ENCODE peak calls at places on chromosomes 13 and 19, in six cellular contexts. M is AML-193; X is activated CD4-positive, alpha-beta T cell treated with anti-CD3 and anti-CD28 coated beads, Interleukin-2, amount 10 ng/mL, durations not matched to agents 7 days and 5 days; Q is thoracic aorta; H is stimulated activated naive CD8-positive, alpha-beta T cell treated with anti-CD3 and anti-CD28 coated beads, Interleukin-15, amount 100 ng/mL, for 72 hours; U is Caco-2. T is an unnamed sample.

GRCh38 chr13:20667857-20668256 is 35.6 kb upstream of the IL17D start:
- DNase-seq in Q (no peak), X (no peak), H (no peak), M (no peak), U (no peak), T (no peak)

GRCh38 chr13:26011996-26012688 is 39.7 kb downstream of the SHISA2 start:
- DNase-seq in H (peak; percentile 50), M (no peak), U (no peak), X (peak; percentile 52), Q (no peak), T (no peak)

GRCh38 chr13:50474094-50474654 is 369.3 kb downstream of the DLEU7 start:
- DNase-seq in U (no peak), H (no peak), M (no peak), X (no peak), Q (no peak), T (no peak)

GRCh38 chr19:44570984-44571684 is 41.7 kb upstream of the CEACAM20 start:
- DNase-seq in M (peak; percentile 65), H (peak; percentile 61), X (peak; percentile 73), U (peak; percentile 73), Q (peak; percentile 35), T (peak; percentile 95)

GRCh38 chr19:36686365-36687213 is 823 bp upstream of the ZNF567 start:
- DNase-seq in U (no peak), X (no peak), Q (no peak), H (no peak), M (no peak), T (no peak)

GRCh38 chr13:44306401-44307192 is 67.0 kb upstream of the SERP2 start:
- DNase-seq in M (no peak), X (no peak), U (no peak), Q (no peak), H (no peak), T (no peak)

GRCh38 chr19:42246143-42246868 is 3.9 kb upstream of the GSK3A start:
- DNase-seq in H (no peak), U (no peak), X (no peak), Q (peak; percentile 55), M (no peak), T (peak; percentile 41)

GRCh38 chr13:20702945-20703784 is at the start of gene IL17D:
- DNase-seq in Q (no peak), M (no peak), X (no peak), H (peak; percentile 60), U (no peak), T (no peak)

GRCh38 chr13:92143766-92144165 is 745.3 kb downstream of the GPC5 start:
- DNase-seq in X (no peak), Q (no peak), U (no peak), H (no peak), M (no peak), T (no peak)

GRCh38 chr19:52428937-52429336 is at the start of gene ZNF534:
- DNase-seq in Q (no peak), H (no peak), M (no peak), U (no peak), X (no peak), T (no peak)

GRCh38 chr19:38852231-38853044 is 2.7 kb upstream of the HNRNPL start:
- DNase-seq in Q (peak; percentile 33), H (peak; percentile 58), U (peak; percentile 76), M (peak; percentile 51), X (peak; percentile 63), T (peak; percentile 49)

GRCh38 chr13:113495494-113496251 is 5.2 kb upstream of the DCUN1D2 start:
- DNase-seq in Q (no peak), M (no peak), X (no peak), U (no peak), H (no peak), T (no peak)

GRCh38 chr19:18274776-18275356 is 614 bp upstream of the IQCN start:
- DNase-seq in U (peak; percentile 75), H (no peak), X (peak; percentile 13), Q (peak; percentile 41), M (peak; percentile 25), T (peak; percentile 82)

GRCh38 chr19:6610934-6611370 is 20.0 kb upstream of the CD70 start:
- DNase-seq in U (no peak), Q (no peak), M (no peak), X (no peak), H (no peak), T (no peak)

GRCh38 chr19:45117666-45118065 is 24.7 kb downstream of the PPP1R37 start:
- DNase-seq in H (no peak), Q (no peak), M (no peak), U (no peak), X (no peak), T (no peak)

GRCh38 chr13:76440568-76440967 is 445.6 kb downstream of the KCTD12 start:
- DNase-seq in H (no peak), U (no peak), X (no peak), Q (no peak), M (peak; percentile 14), T (no peak)

GRCh38 chr13:45796421-45796960 is 55.1 kb downstream of the SIAH3 start:
- DNase-seq in U (no peak), M (no peak), H (no peak), Q (no peak), X (no peak), T (no peak)

GRCh38 chr19:37979547-37980082 is 72.6 kb downstream of the SIPA1L3 start:
- DNase-seq in U (peak; percentile 75), Q (no peak), X (no peak), H (no peak), M (no peak), T (peak; percentile 30)

GRCh38 chr19:11067356-11068113 is 21.7 kb upstream of the LDLR start:
- DNase-seq in M (no peak), Q (no peak), U (no peak), H (no peak), X (no peak), T (peak; percentile 52)

GRCh38 chr19:16922949-16923348 is 34.1 kb downstream of the F2RL3 start:
- DNase-seq in X (no peak), H (no peak), U (no peak), Q (no peak), M (no peak), T (no peak)

GRCh38 chr13:112709825-112710783 is 20.3 kb downstream of the ATP11A start:
- DNase-seq in U (peak; percentile 39), M (no peak), H (no peak), Q (no peak), X (no peak), T (peak; percentile 63)

GRCh38 chr13:36665630-36666029 is 8.2 kb upstream of the SERTM1 start:
- DNase-seq in Q (no peak), H (no peak), X (no peak), U (no peak), M (no peak), T (no peak)

GRCh38 chr13:66748712-66749111 is 481.4 kb downstream of the PCDH9 start:
- DNase-seq in X (no peak), M (no peak), U (no peak), H (no peak), Q (no peak), T (no peak)

GRCh38 chr19:50451223-50451534 is 18.5 kb downstream of the MYBPC2 start:
- DNase-seq in M (no peak), H (no peak), X (no peak), Q (no peak), U (no peak), T (no peak)

GRCh38 chr13:95115525-95115924 is 185.7 kb downstream of the ABCC4 start:
- DNase-seq in H (no peak), U (no peak), X (no peak), Q (no peak), M (no peak), T (no peak)

GRCh38 chr13:106619688-106620555 is 52.0 kb upstream of the ARGLU1 start:
- DNase-seq in U (no peak), H (peak; percentile 5), M (peak; percentile 76), Q (no peak), X (peak; percentile 26), T (peak; percentile 71)

GRCh38 chr19:17370026-17370587 is 7.0 kb downstream of the PLVAP start:
- DNase-seq in H (no peak), X (no peak), M (peak; percentile 80), U (no peak), Q (no peak), T (peak; percentile 14)

GRCh38 chr13:114044486-114044885 is 70.6 kb upstream of the C13orf46 start:
- DNase-seq in M (no peak), X (no peak), Q (no peak), H (no peak), U (no peak), T (no peak)

GRCh38 chr19:13208131-13208963 is 58.1 kb downstream of the IER2 start:
- DNase-seq in H (peak; percentile 50), X (peak; percentile 75), Q (no peak), U (no peak), M (peak; percentile 70), T (peak; percentile 22)

GRCh38 chr19:33304760-33305647 is 2.7 kb upstream of the CEBPA start:
- DNase-seq in U (peak; percentile 79), H (no peak), Q (no peak), M (peak; percentile 15), X (no peak), T (peak; percentile 45)

GRCh38 chr13:99614465-99614885 is 113.2 kb downstream of the TM9SF2 start:
- DNase-seq in X (peak; percentile 29), M (peak; percentile 64), H (no peak), Q (no peak), U (peak; percentile 49), T (no peak)

GRCh38 chr13:58994778-58995177 is 1169.0 kb downstream of the DIAPH3 start:
- DNase-seq in H (no peak), X (no peak), M (no peak), U (no peak), Q (no peak), T (no peak)

GRCh38 chr19:7602935-7603497 is 7.4 kb downstream of the CAMSAP3 start:
- DNase-seq in Q (no peak), M (no peak), H (no peak), X (no peak), U (no peak), T (no peak)

T was measured in trophoblast cell.